ENCODE peak calls at places on chromosomes 4 and X, in four cellular contexts. One of them, this sample, is unnamed.

GRCh38 chrX:48513670-48514069 is 4.9 kb downstream of the PORCN start:
- DNase-seq in CD4-positive, alpha-beta memory T cell: no peak
- DNase-seq in lung: no peak
- DNase-seq in LoVo: no peak
- DNase-seq in this sample: no peak

GRCh38 chr4:24924309-24924781 is 11.5 kb upstream of the CCDC149 start:
- DNase-seq in CD4-positive, alpha-beta memory T cell: no peak
- DNase-seq in lung: no peak
- DNase-seq in LoVo: no peak
- DNase-seq in this sample: peak; percentile 33

GRCh38 chrX:30948626-30949025 is 59.6 kb upstream of the TAB3 start:
- DNase-seq in CD4-positive, alpha-beta memory T cell: no peak
- DNase-seq in lung: no peak
- DNase-seq in LoVo: no peak
- DNase-seq in this sample: no peak

GRCh38 chr4:105978684-105979296 is 83.5 kb downstream of the NPNT start:
- DNase-seq in CD4-positive, alpha-beta memory T cell: no peak
- DNase-seq in lung: no peak
- DNase-seq in LoVo: no peak
- DNase-seq in this sample: peak; percentile 46

GRCh38 chr4:5945936-5946335 is 53.0 kb upstream of the CRMP1 start:
- DNase-seq in CD4-positive, alpha-beta memory T cell: no peak
- DNase-seq in lung: no peak
- DNase-seq in LoVo: no peak
- DNase-seq in this sample: no peak

GRCh38 chrX:118823263-118824172 is at the start of gene ZCCHC12:
- DNase-seq in CD4-positive, alpha-beta memory T cell: peak; percentile 33
- DNase-seq in lung: no peak
- DNase-seq in LoVo: no peak
- DNase-seq in this sample: no peak

GRCh38 chrX:151973851-151974335 is 583 bp downstream of the GABRE start:
- DNase-seq in CD4-positive, alpha-beta memory T cell: no peak
- DNase-seq in lung: peak; percentile 39
- DNase-seq in LoVo: peak; percentile 14
- DNase-seq in this sample: peak; percentile 35

GRCh38 chr4:125132281-125132680 is 182.5 kb upstream of the FAT4 start:
- DNase-seq in CD4-positive, alpha-beta memory T cell: no peak
- DNase-seq in lung: no peak
- DNase-seq in LoVo: no peak
- DNase-seq in this sample: no peak

GRCh38 chrX:151919610-151920009 is 6.9 kb downstream of the MAGEA4 start:
- DNase-seq in CD4-positive, alpha-beta memory T cell: no peak
- DNase-seq in lung: no peak
- DNase-seq in LoVo: no peak
- DNase-seq in this sample: no peak

GRCh38 chr4:21888195-21888976 is 60.2 kb downstream of the KCNIP4 start:
- DNase-seq in CD4-positive, alpha-beta memory T cell: no peak
- DNase-seq in lung: no peak
- DNase-seq in LoVo: no peak
- DNase-seq in this sample: peak; percentile 84

GRCh38 chr4:140720387-140721087 is 35.6 kb downstream of the TBC1D9 start:
- DNase-seq in CD4-positive, alpha-beta memory T cell: no peak
- DNase-seq in lung: no peak
- DNase-seq in LoVo: no peak
- DNase-seq in this sample: no peak

GRCh38 chr4:112550728-112551127 is 34.7 kb upstream of the NEUROG2 start:
- DNase-seq in CD4-positive, alpha-beta memory T cell: no peak
- DNase-seq in lung: no peak
- DNase-seq in LoVo: no peak
- DNase-seq in this sample: no peak

GRCh38 chr4:10977534-10977933 is 293.0 kb upstream of the CLNK start:
- DNase-seq in CD4-positive, alpha-beta memory T cell: no peak
- DNase-seq in lung: no peak
- DNase-seq in LoVo: no peak
- DNase-seq in this sample: no peak

GRCh38 chr4:16106956-16107355 is 23.1 kb upstream of the PROM1 start:
- DNase-seq in CD4-positive, alpha-beta memory T cell: no peak
- DNase-seq in lung: peak; percentile 14
- DNase-seq in LoVo: no peak
- DNase-seq in this sample: no peak

GRCh38 chrX:41796050-41796449 is 72.1 kb downstream of the GPR82 start:
- DNase-seq in CD4-positive, alpha-beta memory T cell: no peak
- DNase-seq in lung: no peak
- DNase-seq in LoVo: no peak
- DNase-seq in this sample: no peak